ENCODE peak calls at places on chromosomes 12 and 14, in five cellular contexts. V, R, F, Z and N are unnamed samples.

GRCh38 chr12:68559246-68559645 is 51.5 kb upstream of the RAP1B start:
- DNase-seq in Z (no peak), F (no peak), V (no peak), R (no peak), N (no peak)

GRCh38 chr12:123085730-123086487 is 65.0 kb downstream of the PITPNM2 start:
- DNase-seq in V (no peak), F (peak), Z (no peak), R (no peak), N (no peak)

GRCh38 chr12:124160102-124160501 is 134.8 kb upstream of the RFLNA start:
- DNase-seq in R (no peak), V (no peak), F (no peak), Z (no peak), N (no peak)

GRCh38 chr12:66942741-66943465 is 264.0 kb upstream of the GRIP1 start:
- DNase-seq in F (no peak), V (no peak), R (peak), Z (peak), N (no peak)

GRCh38 chr12:121214855-121215745 is 5.2 kb downstream of the P2RX4 start:
- DNase-seq in F (no peak), V (no peak), Z (no peak), R (no peak), N (no peak)

GRCh38 chr14:53894456-53894855 is 62.2 kb downstream of the BMP4 start:
- DNase-seq in V (no peak), R (no peak), Z (no peak), F (no peak), N (no peak)

GRCh38 chr12:106632797-106633450 is 50.1 kb downstream of the RFX4 start:
- DNase-seq in Z (no peak), F (no peak), R (no peak), V (no peak), N (no peak)

GRCh38 chr12:11727133-11727664 is 77.7 kb downstream of the ETV6 start:
- DNase-seq in Z (no peak), F (no peak), R (no peak), V (no peak), N (no peak)

GRCh38 chr14:68377459-68377858 is 415.4 kb downstream of the ZFP36L1 start:
- DNase-seq in F (peak), Z (peak), R (no peak), V (no peak), N (no peak)

GRCh38 chr12:121391619-121392324 is 8.1 kb upstream of the RNF34 start:
- DNase-seq in F (no peak), Z (no peak), V (no peak), R (no peak), N (no peak)

GRCh38 chr12:93823616-93824410 is 146.6 kb downstream of the CRADD start:
- DNase-seq in F (no peak), Z (no peak), V (no peak), R (no peak), N (no peak)

GRCh38 chr12:123444396-123445026 is 8.0 kb upstream of the RILPL2 start:
- DNase-seq in R (no peak), Z (no peak), V (no peak), F (no peak), N (no peak)

GRCh38 chr12:100539209-100539608 is 34.3 kb upstream of the GAS2L3 start:
- DNase-seq in R (peak), V (no peak), Z (peak), F (no peak), N (no peak)

GRCh38 chr12:12503384-12504078 is 59.1 kb downstream of the DUSP16 start:
- DNase-seq in Z (peak), V (peak), R (no peak), F (no peak), N (no peak)

GRCh38 chr14:60650382-60650961 is 1.2 kb upstream of the SIX1 start:
- DNase-seq in Z (no peak), F (peak), R (no peak), V (no peak), N (no peak)

GRCh38 chr12:49370539-49370938 is 3.3 kb downstream of the SPATS2 start:
- DNase-seq in Z (no peak), R (no peak), V (no peak), F (no peak), N (peak)

GRCh38 chr14:22908601-22909000 is 10.3 kb downstream of the RBM23 start:
- DNase-seq in F (no peak), R (no peak), Z (no peak), V (no peak), N (no peak)

GRCh38 chr14:69261761-69262331 is 1.9 kb downstream of the GALNT16 start:
- DNase-seq in F (no peak), V (no peak), Z (peak), R (peak), N (no peak)

GRCh38 chr12:131239384-131240094 is 285.8 kb downstream of the ADGRD1 start:
- DNase-seq in R (no peak), F (no peak), V (no peak), Z (no peak), N (no peak)

GRCh38 chr12:107359382-107359781 is 266.0 kb upstream of the CRY1 start:
- DNase-seq in Z (no peak), F (no peak), V (no peak), R (no peak), N (no peak)

GRCh38 chr14:91061309-91061887 is 957 bp upstream of the RPS6KA5 start:
- DNase-seq in Z (no peak), V (no peak), R (no peak), F (no peak), N (no peak)

GRCh38 chr12:54038760-54039414 is 6.0 kb downstream of the HOXC5 start:
- DNase-seq in Z (no peak), F (peak), R (peak), V (no peak), N (no peak)

GRCh38 chr14:68947802-68948201 is 31.3 kb downstream of the ACTN1 start:
- DNase-seq in F (peak), V (no peak), Z (no peak), R (no peak), N (no peak)

GRCh38 chr12:122646568-122647220 is 56.5 kb downstream of the HCAR2 start:
- DNase-seq in Z (no peak), V (no peak), R (no peak), F (no peak), N (no peak)

GRCh38 chr12:68776976-68777610 is 30.9 kb upstream of the MDM2 start:
- DNase-seq in V (no peak), F (no peak), Z (no peak), R (no peak), N (no peak)

GRCh38 chr12:6375269-6376078 is at the start of gene SCNN1A:
- DNase-seq in R (no peak), F (no peak), V (peak), Z (no peak), N (no peak)

GRCh38 chr14:104968541-104969401 is 9.4 kb downstream of the AHNAK2 start:
- DNase-seq in R (no peak), Z (no peak), F (peak), V (no peak), N (no peak)

GRCh38 chr14:98984719-98985041 is 287.3 kb downstream of the BCL11B start:
- DNase-seq in V (no peak), R (no peak), Z (no peak), F (no peak), N (no peak)

GRCh38 chr12:123621101-123621500 is 12.4 kb downstream of the EIF2B1 start:
- DNase-seq in Z (no peak), R (no peak), V (no peak), F (no peak), N (no peak)

GRCh38 chr14:20799955-20800544 is 2.6 kb downstream of the RNASE1 start:
- DNase-seq in F (no peak), R (peak), Z (peak), V (no peak), N (no peak)

GRCh38 chr12:68373836-68374314 is 41.7 kb upstream of the MDM1 start:
- DNase-seq in F (no peak), V (no peak), R (no peak), Z (no peak), N (no peak)

GRCh38 chr14:21091784-21092146 is 6.7 kb downstream of the ZNF219 start:
- DNase-seq in R (no peak), F (no peak), Z (no peak), V (no peak), N (no peak)

GRCh38 chr14:53093206-53093605 is 59.9 kb downstream of the DDHD1 start:
- DNase-seq in V (no peak), R (no peak), F (no peak), Z (no peak), N (no peak)

GRCh38 chr12:31650927-31651326 is 8.6 kb upstream of the ETFBKMT start:
- DNase-seq in V (no peak), F (no peak), Z (no peak), R (no peak), N (no peak)

GRCh38 chr12:57766464-57767311 is at the start of gene CYP27B1:
- DNase-seq in R (peak), Z (no peak), V (peak), F (no peak), N (no peak)
- TF ChIP-seq CTCF in R (no peak), Z (no peak), V (no peak), F (no peak), N (no peak)

GRCh38 chr14:61753631-61754030 is 8.6 kb upstream of the SNAPC1 start:
- DNase-seq in R (no peak), V (no peak), F (no peak), Z (no peak), N (no peak)
- TF ChIP-seq CTCF in R (no peak), V (peak), F (no peak), Z (no peak), N (no peak)

GRCh38 chr12:105278043-105278697 is 42.2 kb upstream of the APPL2 start:
- DNase-seq in Z (no peak), F (no peak), V (no peak), R (no peak), N (no peak)
- TF ChIP-seq CTCF in Z (peak), F (no peak), V (peak), R (no peak), N (peak)

GRCh38 chr14:93543766-93544165 is 113.0 kb downstream of the UNC79 start:
- DNase-seq in R (no peak), F (no peak), V (no peak), Z (no peak), N (no peak)
- TF ChIP-seq CTCF in R (peak), F (no peak), V (no peak), Z (peak), N (peak)

DNA sequence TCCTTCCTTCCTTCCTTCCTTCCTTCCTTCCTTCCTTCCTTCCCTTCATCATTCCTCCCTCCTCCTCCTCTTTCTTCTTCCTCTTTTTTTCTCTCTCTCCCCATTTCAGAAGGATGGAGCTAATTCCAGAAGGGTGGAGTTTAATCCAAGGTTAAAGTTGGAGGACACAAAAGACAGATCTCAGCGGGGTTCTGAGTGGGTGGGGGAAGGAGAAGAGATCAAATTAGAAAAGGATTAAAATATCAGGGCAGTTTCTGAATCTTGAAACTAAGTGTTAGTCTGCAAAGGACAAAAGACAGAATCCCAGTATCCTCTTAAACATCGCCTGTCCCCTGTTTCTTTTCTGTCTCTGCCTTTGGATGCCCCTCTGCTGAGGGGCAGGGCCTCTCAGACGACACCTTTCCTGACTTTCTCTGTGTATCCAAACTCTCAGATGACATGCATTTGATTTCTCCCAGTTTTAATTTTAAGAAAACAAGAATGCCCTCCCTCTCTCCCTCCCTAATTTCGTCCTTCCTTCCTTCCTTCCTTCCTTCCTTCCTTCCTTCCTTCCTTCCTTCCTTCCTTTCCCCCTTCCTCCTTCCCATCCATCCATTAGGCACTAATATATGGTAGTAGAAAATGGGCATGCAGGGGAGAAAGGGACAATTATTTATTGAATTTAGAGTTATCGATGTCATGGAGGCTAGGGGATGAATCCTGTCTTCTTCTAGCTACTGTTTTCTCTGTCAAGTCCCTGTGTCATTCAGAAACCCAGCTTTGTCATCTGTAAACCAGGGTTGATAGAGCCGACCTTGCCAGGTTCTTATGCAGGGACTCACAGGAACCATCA is 269.1 kb downstream of the VRK1 start:
- DNase-seq in R (no peak), Z (no peak), F (no peak), V (no peak), N (no peak)
- TF ChIP-seq CTCF in R (no peak), Z (no peak), F (no peak), V (no peak), N (no peak)

GRCh38 chr14:106378191-106378590 is 851.8 kb downstream of the TMEM121 start:
- DNase-seq in F (no peak), Z (no peak), V (no peak), R (no peak), N (no peak)
- TF ChIP-seq CTCF in F (no peak), Z (no peak), V (no peak), R (no peak), N (no peak)

GRCh38 chr14:77151918-77152588 is 10.5 kb upstream of the ZDHHC22 start:
- DNase-seq in V (no peak), R (no peak), F (no peak), Z (no peak), N (no peak)
- TF ChIP-seq CTCF in V (peak), R (no peak), F (peak), Z (peak), N (peak)

GRCh38 chr14:94129111-94129757 is at the start of gene IFI27L2:
- DNase-seq in F (peak), Z (peak), R (peak), V (peak), N (no peak)
- TF ChIP-seq CTCF in F (no peak), Z (no peak), R (peak), V (no peak), N (peak)

GRCh38 chr14:90060312-90060964 is 1.4 kb upstream of the KCNK13 start:
- DNase-seq in Z (peak), F (no peak), V (peak), R (peak), N (peak)
- TF ChIP-seq CTCF in Z (peak), F (no peak), V (peak), R (peak), N (peak)

GRCh38 chr14:24428628-24429394 is 657 bp downstream of the CBLN3 start:
- DNase-seq in F (no peak), R (no peak), V (no peak), Z (no peak), N (peak)

GRCh38 chr14:24427537-24428508 is 1.6 kb downstream of the CBLN3 start:
- DNase-seq in V (no peak), R (no peak), F (no peak), Z (no peak), N (no peak)

GRCh38 chr14:24425704-24426103 is 3.8 kb downstream of the CBLN3 start:
- DNase-seq in V (no peak), Z (no peak), F (no peak), R (no peak), N (no peak)

GRCh38 chr14:24426912-24427536 is 2.4 kb downstream of the CBLN3 start:
- DNase-seq in V (no peak), F (no peak), R (no peak), Z (no peak), N (no peak)

DNA sequence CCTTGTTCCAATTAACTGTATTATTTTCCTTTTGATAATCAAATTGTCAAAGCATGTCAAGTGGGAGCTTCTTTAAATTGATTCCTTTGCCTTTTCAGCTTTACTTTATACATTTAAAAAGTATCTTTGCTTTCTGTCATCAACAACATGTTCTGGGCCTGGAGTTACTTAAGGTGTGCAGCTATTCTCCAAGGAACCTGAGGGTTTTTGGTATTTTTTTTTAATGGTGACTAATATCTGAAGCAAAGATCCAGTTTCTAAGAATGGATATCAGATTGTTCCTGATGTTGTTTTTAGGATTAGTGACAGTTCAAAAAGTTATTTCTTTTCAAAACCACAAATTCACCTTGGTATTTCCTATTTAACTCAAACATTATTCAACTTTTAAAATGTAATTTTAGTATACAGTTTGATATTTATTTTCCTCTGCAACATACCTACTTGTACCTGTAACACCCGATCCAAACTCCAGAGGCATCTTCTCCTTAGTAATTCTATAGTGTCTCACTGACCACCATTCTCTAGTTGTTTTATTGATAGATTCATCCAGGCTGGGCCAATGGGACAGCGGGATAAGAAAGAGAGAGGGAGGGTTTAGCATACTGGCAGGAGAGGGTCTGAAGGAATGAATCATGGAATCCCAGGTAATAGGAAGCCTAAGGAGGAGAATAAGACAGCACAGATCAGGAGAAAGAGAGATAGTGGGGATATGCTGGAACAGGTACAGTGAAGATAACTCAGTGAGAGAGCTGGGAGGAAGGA is 3.1 kb downstream of the CBLN3 start:
- DNase-seq in V (no peak), R (no peak), Z (no peak), F (no peak), N (no peak)
- TF ChIP-seq CTCF in V (no peak), R (no peak), Z (no peak), F (no peak), N (no peak)